ENCODE peak calls at places on chromosomes 16 and 17, in four cellular contexts. J is A549, B is esophagus muscularis mucosa, N is transverse colon. T is an unnamed sample. For H3K4me1, the result is how much of the 10 kb centered on the place peaks cover.

GRCh38 chr16:50354629-50355456 is 13.9 kb downstream of the BRD7 start:
- DNase-seq in J (no peak), B (no peak), N (no peak), T (no peak)

GRCh38 chr16:81238296-81239011 is at the start of gene BCO1:
- DNase-seq in J (peak), B (no peak), N (peak), T (no peak)

GRCh38 chr17:65185060-65185459 is 47.9 kb downstream of the RGS9 start:
- DNase-seq in J (no peak), B (no peak), N (no peak), T (no peak)

GRCh38 chr17:34981538-34982241 is 1.4 kb downstream of the LIG3 start:
- DNase-seq in J (no peak), B (no peak), N (no peak), T (no peak)

GRCh38 chr16:29770250-29770929 is 7.7 kb upstream of the ZG16 start:
- DNase-seq in J (no peak), B (no peak), N (no peak), T (no peak)

GRCh38 chr17:77206557-77206956 is 65.8 kb downstream of the SEC14L1 start:
- DNase-seq in J (no peak), B (no peak), N (no peak), T (no peak)

GRCh38 chr17:79923974-79924638 is 84.9 kb upstream of the CBX4 start:
- DNase-seq in J (peak), B (no peak), N (peak), T (peak)

GRCh38 chr17:65537845-65538678 is 23.4 kb downstream of the AXIN2 start:
- DNase-seq in J (no peak), B (no peak), N (no peak), T (no peak)

GRCh38 chr16:80518436-80518835 is 22.4 kb upstream of the DYNLRB2 start:
- DNase-seq in J (no peak), B (no peak), N (peak), T (no peak)

GRCh38 chr16:16992986-16993783 is 477.6 kb downstream of the XYLT1 start:
- DNase-seq in J (no peak), B (no peak), N (no peak), T (no peak)

GRCh38 chr16:5972747-5973146 is 875.2 kb upstream of the EEF2KMT start:
- DNase-seq in J (no peak), B (no peak), N (no peak), T (no peak)

GRCh38 chr16:63287411-63287810 is 1251.2 kb upstream of the CDH8 start:
- DNase-seq in J (no peak), B (no peak), N (no peak), T (no peak)

GRCh38 chr17:41322903-41323895 is 7.7 kb upstream of the KRTAP17-1 start:
- DNase-seq in J (no peak), B (no peak), N (no peak), T (no peak)

GRCh38 chr17:55053855-55054254 is 85.3 kb downstream of the STXBP4 start:
- DNase-seq in J (peak), B (no peak), N (no peak), T (no peak)

GRCh38 chr17:76485569-76485968 is 15.7 kb downstream of the RHBDF2 start:
- DNase-seq in J (no peak), B (no peak), N (peak), T (peak)

GRCh38 chr16:87958632-87959031 is 7.4 kb downstream of the BANP start:
- DNase-seq in J (no peak), B (no peak), N (no peak), T (no peak)

GRCh38 chr17:51472670-51473069 is 212.3 kb downstream of the UTP18 start:
- DNase-seq in J (no peak), B (no peak), N (no peak), T (no peak)

GRCh38 chr16:71347146-71347545 is 11.4 kb upstream of the CALB2 start:
- DNase-seq in J (no peak), B (no peak), N (no peak), T (no peak)

GRCh38 chr16:5328546-5328945 is 231.0 kb upstream of the EEF2KMT start:
- DNase-seq in J (no peak), B (no peak), N (no peak), T (no peak)

GRCh38 chr17:33895491-33895890 is 359.6 kb upstream of the CCL2 start:
- DNase-seq in J (no peak), B (no peak), N (no peak), T (no peak)

GRCh38 chr17:79941088-79942010 is 94.3 kb downstream of the TBC1D16 start:
- DNase-seq in J (no peak), B (no peak), N (peak), T (no peak)

GRCh38 chr17:83062011-83062817 is 17.2 kb upstream of the METRNL start:
- DNase-seq in J (no peak), B (no peak), N (no peak), T (peak)

GRCh38 chr16:68936729-68937631 is 93.6 kb downstream of the TANGO6 start:
- DNase-seq in J (no peak), B (no peak), N (no peak), T (no peak)

GRCh38 chr16:22641030-22641671 is 130.5 kb downstream of the NPIPB5 start:
- DNase-seq in J (peak), B (no peak), N (no peak), T (no peak)

GRCh38 chr17:76405967-76406647 is 21.7 kb downstream of the SPHK1 start:
- DNase-seq in J (no peak), B (no peak), N (peak), T (no peak)

GRCh38 chr17:83126275-83126930 is 47.0 kb downstream of the METRNL start:
- DNase-seq in J (no peak), B (no peak), N (no peak), T (no peak)

GRCh38 chr16:856101-856500 is 55.6 kb upstream of the GNG13 start:
- DNase-seq in J (no peak), B (no peak), N (no peak), T (peak)

GRCh38 chr16:85823328-85823920 is 23.9 kb downstream of the COX4I1 start:
- DNase-seq in J (no peak), B (no peak), N (no peak), T (no peak)

GRCh38 chr17:9499041-9499440 is 76.6 kb downstream of the STX8 start:
- DNase-seq in J (no peak), B (no peak), N (no peak), T (no peak)

GRCh38 chr17:48599373-48599772 is 5.4 kb downstream of the HOXB6 start:
- DNase-seq in J (no peak), B (no peak), N (no peak), T (no peak)

GRCh38 chr16:56938664-56939513 is 6.9 kb downstream of the HERPUD1 start:
- DNase-seq in J (no peak), B (no peak), N (no peak), T (no peak)

GRCh38 chr16:24428751-24429150 is 110.6 kb upstream of the RBBP6 start:
- DNase-seq in J (no peak), B (no peak), N (peak), T (no peak)

GRCh38 chr17:33090806-33091205 is 99.2 kb downstream of the SPACA3 start:
- DNase-seq in J (no peak), B (no peak), N (no peak), T (no peak)

GRCh38 chr17:42843358-42843934 is 934 bp upstream of the AOC2 start:
- DNase-seq in J (peak), B (no peak), N (no peak), T (no peak)

GRCh38 chr16:89890886-89891657 is 17.7 kb downstream of the TCF25 start:
- DNase-seq in J (no peak), B (no peak), N (no peak), T (no peak)

GRCh38 chr16:68470461-68471150 is 22.3 kb upstream of the SMPD3 start:
- DNase-seq in J (no peak), B (no peak), N (peak), T (peak)

GRCh38 chr16:50985733-50986132 is 165.3 kb downstream of the SALL1 start:
- DNase-seq in J (no peak), B (no peak), N (no peak), T (no peak)

GRCh38 chr16:51129105-51129504 is 22.0 kb downstream of the SALL1 start:
- DNase-seq in J (no peak), B (no peak), N (no peak), T (no peak)

GRCh38 chr17:57707892-57708291 is 37.2 kb downstream of the CCDC182 start:
- DNase-seq in J (no peak), B (peak), N (no peak), T (no peak)

GRCh38 chr17:57708401-57708800 is 36.7 kb downstream of the CCDC182 start:
- DNase-seq in J (no peak), B (no peak), N (no peak), T (no peak)

GRCh38 chr17:57714660-57715059 is 30.4 kb downstream of the CCDC182 start:
- DNase-seq in J (no peak), B (peak), N (no peak), T (no peak)

GRCh38 chr17:57715981-57716380 is 29.1 kb downstream of the CCDC182 start:
- DNase-seq in J (no peak), B (no peak), N (no peak), T (no peak)

DNA sequence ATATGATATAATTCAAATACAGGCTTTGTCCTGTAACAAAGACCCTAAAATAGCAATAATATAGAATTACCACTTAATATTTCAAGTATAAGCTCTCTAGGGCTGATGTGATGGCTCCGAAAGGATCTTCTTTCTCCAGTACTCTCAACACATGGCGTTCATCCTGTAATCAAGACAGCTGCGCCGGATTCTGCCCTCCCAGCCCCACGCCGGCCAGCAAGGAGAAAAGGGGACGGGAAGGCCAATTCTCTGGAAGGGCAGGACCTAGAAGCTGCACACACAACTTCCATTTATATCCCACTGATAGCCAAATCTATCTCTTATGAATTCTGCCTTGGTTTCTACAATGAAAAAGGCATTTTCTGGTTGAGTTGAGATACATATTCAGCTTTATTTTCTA is 32.0 kb downstream of the CCDC182 start:
- DNase-seq in J (no peak), B (peak), N (no peak), T (no peak)
- H3K4me1 ChIP-seq in J (under half), B (under half), N (under half), T (under half)

GRCh38 chr17:28033972-28034714 is 8.3 kb upstream of the NLK start:
- DNase-seq in J (peak), B (no peak), N (no peak), T (no peak)
- TF ChIP-seq EP300 in J (no peak), B (no peak), N (no peak), T (no peak)

GRCh38 chr17:67833134-67833533 is 7.8 kb downstream of the BPTF start:
- DNase-seq in J (no peak), B (no peak), N (no peak), T (no peak)
- H3K4me1 ChIP-seq in J (under half), B (half or more), N (under half), T (under half)

GRCh38 chr17:72378414-72379395 is 257.9 kb downstream of the SOX9 start:
- DNase-seq in J (no peak), B (no peak), N (no peak), T (no peak)

GRCh38 chr17:72380120-72380519 is 259.3 kb downstream of the SOX9 start:
- DNase-seq in J (no peak), B (no peak), N (no peak), T (no peak)

GRCh38 chr17:72373910-72374741 is 253.3 kb downstream of the SOX9 start:
- DNase-seq in J (no peak), B (no peak), N (no peak), T (no peak)

GRCh38 chr17:72380737-72381136 is 259.9 kb downstream of the SOX9 start:
- DNase-seq in J (no peak), B (no peak), N (no peak), T (no peak)

DNA sequence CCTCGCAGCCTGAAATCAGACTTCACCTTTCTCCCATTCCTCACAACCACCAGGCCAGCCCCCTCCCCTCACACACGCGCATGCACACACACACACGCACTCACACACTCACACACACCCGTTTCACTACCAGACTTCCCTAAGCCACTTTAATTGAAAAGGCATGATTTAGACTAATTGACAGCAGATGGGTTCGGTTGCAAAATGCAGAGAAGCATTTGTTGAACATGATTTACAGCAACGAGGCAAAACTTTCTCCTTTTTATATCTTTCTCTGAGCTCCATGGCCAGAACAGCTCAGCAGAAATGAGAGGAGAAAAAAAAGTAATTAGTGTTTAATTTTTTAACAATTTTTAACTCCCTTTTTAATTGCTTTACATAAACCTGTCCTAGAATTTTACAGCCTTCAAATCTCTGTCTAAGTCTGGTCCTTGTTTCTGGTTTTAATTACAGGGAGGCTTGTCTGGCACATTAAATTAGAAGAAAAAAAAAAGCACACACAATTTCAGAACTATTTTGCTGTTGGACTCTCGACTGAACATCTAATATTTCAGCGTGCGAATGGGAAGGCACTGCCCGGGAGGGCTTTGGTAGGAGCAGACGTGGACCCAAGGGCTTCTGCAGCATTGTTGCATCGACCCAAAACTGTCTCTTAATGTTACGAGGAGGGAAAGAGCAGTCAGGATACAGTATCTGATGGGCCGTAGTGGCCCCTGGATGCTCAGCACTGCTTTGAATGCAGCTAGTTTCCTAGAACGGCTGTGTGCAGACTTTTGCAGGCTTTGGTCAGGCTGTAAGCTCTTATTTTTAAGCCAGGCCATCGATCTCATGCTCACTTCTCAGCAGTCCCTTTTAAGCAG is 255.9 kb downstream of the SOX9 start:
- DNase-seq in J (no peak), B (no peak), N (no peak), T (no peak)
- TF ChIP-seq EP300 in J (no peak), B (no peak), N (no peak), T (no peak)

DNA sequence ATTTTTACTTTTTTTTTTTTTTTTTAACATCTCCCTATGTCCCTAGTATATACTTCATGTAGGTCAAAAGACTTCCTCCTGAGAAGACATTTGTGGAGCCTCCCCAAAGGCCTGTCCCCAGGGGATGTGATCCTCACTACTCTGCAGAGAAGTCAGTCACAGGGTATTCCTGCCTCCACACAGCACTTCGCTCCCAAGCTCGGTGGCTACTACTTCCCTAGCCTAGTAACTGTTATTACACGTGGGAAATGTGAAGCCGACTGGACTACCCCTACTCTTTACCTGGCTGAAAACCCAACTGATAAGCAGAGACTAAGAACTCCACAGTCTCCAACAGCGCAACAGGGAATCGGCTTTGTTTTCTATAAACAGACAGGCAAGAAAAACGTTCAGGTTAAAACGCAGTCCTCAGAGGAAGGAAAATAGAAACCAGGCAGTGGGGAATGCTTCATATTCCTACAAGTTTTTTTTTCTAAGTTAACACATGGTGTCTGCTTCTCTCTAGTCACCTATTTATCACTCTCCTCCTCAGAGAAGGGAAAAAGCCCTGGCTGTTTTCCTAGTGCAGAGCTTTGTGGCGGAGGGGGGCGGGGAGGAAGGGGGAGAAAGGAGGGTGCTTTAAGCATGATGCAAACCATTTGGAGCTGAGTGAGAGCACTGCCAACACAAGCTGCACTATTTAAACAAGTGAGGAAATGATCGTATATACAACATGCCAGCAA is 117.0 kb downstream of the HIC1 start:
- DNase-seq in J (no peak), B (peak), N (peak), T (peak)
- H3K4me1 ChIP-seq in J (under half), B (half or more), N (under half), T (half or more)

DNA sequence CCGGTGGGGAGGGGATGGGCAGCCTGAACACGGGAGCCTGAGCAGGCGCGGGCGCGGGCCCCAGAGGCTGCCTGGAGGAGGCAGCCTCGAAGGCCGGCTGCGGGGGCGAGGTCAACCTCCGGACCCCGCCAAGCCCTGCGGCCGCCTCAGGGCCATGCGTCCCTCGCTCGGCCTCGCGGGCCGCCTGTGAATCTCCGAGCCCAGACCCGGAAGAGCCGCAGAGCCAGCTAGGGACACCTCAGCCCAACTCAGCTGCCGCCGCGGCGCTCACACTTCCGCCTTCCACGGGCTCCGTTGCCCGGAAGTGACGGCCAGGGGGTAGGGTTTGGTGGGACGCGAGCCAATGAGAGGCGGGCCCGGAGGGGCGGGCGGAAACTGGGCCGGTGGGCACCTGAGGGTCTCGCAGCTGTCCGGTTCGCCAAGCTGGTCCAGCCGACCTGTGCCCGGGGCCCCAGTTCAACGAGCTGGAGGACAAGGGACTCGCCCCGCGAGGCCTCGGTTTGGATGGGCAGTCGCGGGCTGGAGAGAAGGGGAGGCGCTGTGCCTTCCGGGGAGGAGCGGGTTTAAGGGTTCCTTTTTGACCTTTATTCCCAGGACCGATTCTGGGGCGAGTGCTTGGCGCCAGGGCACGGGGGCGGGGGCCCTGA is at the start of gene SLC38A10:
- DNase-seq in J (peak), B (peak), N (peak), T (peak)
- TF ChIP-seq EP300 in J (no peak), B (no peak), N (no peak), T (no peak)

DNA sequence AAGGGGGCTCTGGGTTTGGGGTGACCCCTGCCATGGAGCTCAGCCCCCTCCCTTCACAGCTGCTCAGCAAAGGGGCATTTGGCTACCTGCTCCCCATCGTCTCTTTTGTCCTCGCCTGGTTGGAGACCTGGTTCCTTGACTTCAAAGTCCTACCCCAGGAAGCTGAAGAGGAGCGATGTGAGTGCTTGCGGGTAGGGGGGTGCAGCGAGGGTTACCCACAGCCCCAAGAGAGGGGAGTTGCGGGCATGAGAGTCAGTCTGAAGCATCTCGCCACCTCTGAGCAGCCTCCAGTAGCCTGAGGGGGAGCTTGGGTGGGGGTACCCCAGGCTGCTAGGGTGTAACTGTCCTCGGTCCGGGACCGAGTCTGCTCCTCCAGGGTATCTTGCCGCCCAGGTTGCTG is 6.8 kb upstream of the TCAP start:
- DNase-seq in J (no peak), B (no peak), N (no peak), T (no peak)
- H3K4me1 ChIP-seq in J (under half), B (half or more), N (under half), T (half or more)